ENCODE peak calls at places on chromosome 21, in eight cellular contexts. One of them, this sample, is unnamed.

GRCh38 chr21:21290751-21291150 is 292.5 kb downstream of the NCAM2 start:
- DNase-seq in brain microvascular endothelial cell: no peak
- DNase-seq in colonic mucosa: no peak
- DNase-seq in AG04450: no peak
- DNase-seq in heart right ventricle: no peak
- DNase-seq in DND-41: no peak
- DNase-seq in fibroblast of lung: no peak
- DNase-seq in CD8-positive, alpha-beta T cell: no peak
- DNase-seq in this sample: no peak

GRCh38 chr21:42568834-42569731 is 55.4 kb downstream of the SLC37A1 start:
- DNase-seq in CD8-positive, alpha-beta T cell: no peak
- DNase-seq in DND-41: no peak
- DNase-seq in heart right ventricle: no peak
- DNase-seq in brain microvascular endothelial cell: no peak
- DNase-seq in colonic mucosa: no peak
- DNase-seq in fibroblast of lung: no peak
- DNase-seq in AG04450: no peak
- DNase-seq in this sample: peak

GRCh38 chr21:42233067-42233981 is 14.4 kb downstream of the ABCG1 start:
- DNase-seq in heart right ventricle: peak
- DNase-seq in brain microvascular endothelial cell: peak
- DNase-seq in AG04450: no peak
- DNase-seq in fibroblast of lung: peak
- DNase-seq in DND-41: peak
- DNase-seq in colonic mucosa: peak
- DNase-seq in CD8-positive, alpha-beta T cell: peak
- DNase-seq in this sample: peak

GRCh38 chr21:41426656-41427311 is 745 bp downstream of the MX1 start:
- DNase-seq in colonic mucosa: no peak
- DNase-seq in fibroblast of lung: no peak
- DNase-seq in CD8-positive, alpha-beta T cell: peak
- DNase-seq in DND-41: no peak
- DNase-seq in AG04450: no peak
- DNase-seq in heart right ventricle: no peak
- DNase-seq in brain microvascular endothelial cell: no peak
- DNase-seq in this sample: no peak

GRCh38 chr21:39715804-39716397 is 29.1 kb upstream of the IGSF5 start:
- DNase-seq in CD8-positive, alpha-beta T cell: no peak
- DNase-seq in heart right ventricle: peak
- DNase-seq in fibroblast of lung: peak
- DNase-seq in DND-41: peak
- DNase-seq in colonic mucosa: peak
- DNase-seq in brain microvascular endothelial cell: peak
- DNase-seq in AG04450: peak
- DNase-seq in this sample: no peak

GRCh38 chr21:32611471-32611997 is 643 bp downstream of the CFAP298 start:
- DNase-seq in CD8-positive, alpha-beta T cell: peak
- DNase-seq in heart right ventricle: peak
- DNase-seq in colonic mucosa: peak
- DNase-seq in DND-41: peak
- DNase-seq in fibroblast of lung: no peak
- DNase-seq in brain microvascular endothelial cell: peak
- DNase-seq in AG04450: no peak
- DNase-seq in this sample: no peak

GRCh38 chr21:39033878-39034589 is 149.2 kb downstream of the PSMG1 start:
- DNase-seq in CD8-positive, alpha-beta T cell: no peak
- DNase-seq in DND-41: no peak
- DNase-seq in AG04450: no peak
- DNase-seq in brain microvascular endothelial cell: peak
- DNase-seq in fibroblast of lung: peak
- DNase-seq in heart right ventricle: no peak
- DNase-seq in colonic mucosa: peak
- DNase-seq in this sample: no peak

GRCh38 chr21:33198346-33199135 is 31.2 kb upstream of the IFNAR2 start:
- DNase-seq in DND-41: no peak
- DNase-seq in CD8-positive, alpha-beta T cell: no peak
- DNase-seq in colonic mucosa: no peak
- DNase-seq in AG04450: no peak
- DNase-seq in heart right ventricle: peak
- DNase-seq in brain microvascular endothelial cell: no peak
- DNase-seq in fibroblast of lung: peak
- DNase-seq in this sample: no peak

GRCh38 chr21:41153443-41153842 is 14.5 kb upstream of the BACE2 start:
- DNase-seq in heart right ventricle: no peak
- DNase-seq in AG04450: no peak
- DNase-seq in brain microvascular endothelial cell: no peak
- DNase-seq in DND-41: no peak
- DNase-seq in CD8-positive, alpha-beta T cell: no peak
- DNase-seq in fibroblast of lung: no peak
- DNase-seq in colonic mucosa: no peak
- DNase-seq in this sample: no peak

GRCh38 chr21:25313891-25314646 is 293.2 kb downstream of the MRPL39 start:
- DNase-seq in DND-41: no peak
- DNase-seq in heart right ventricle: no peak
- DNase-seq in brain microvascular endothelial cell: peak
- DNase-seq in colonic mucosa: no peak
- DNase-seq in fibroblast of lung: peak
- DNase-seq in AG04450: peak
- DNase-seq in CD8-positive, alpha-beta T cell: no peak
- DNase-seq in this sample: no peak

GRCh38 chr21:41733951-41734689 is 32.7 kb downstream of the RIPK4 start:
- DNase-seq in AG04450: no peak
- DNase-seq in DND-41: no peak
- DNase-seq in brain microvascular endothelial cell: no peak
- DNase-seq in fibroblast of lung: no peak
- DNase-seq in heart right ventricle: no peak
- DNase-seq in CD8-positive, alpha-beta T cell: no peak
- DNase-seq in colonic mucosa: no peak
- DNase-seq in this sample: no peak

GRCh38 chr21:25997788-25998611 is 172.6 kb downstream of the APP start:
- DNase-seq in colonic mucosa: peak
- DNase-seq in CD8-positive, alpha-beta T cell: no peak
- DNase-seq in DND-41: no peak
- DNase-seq in fibroblast of lung: no peak
- DNase-seq in heart right ventricle: no peak
- DNase-seq in brain microvascular endothelial cell: no peak
- DNase-seq in AG04450: no peak
- DNase-seq in this sample: no peak

GRCh38 chr21:42685036-42685435 is 31.6 kb downstream of the PDE9A start:
- DNase-seq in AG04450: no peak
- DNase-seq in brain microvascular endothelial cell: no peak
- DNase-seq in CD8-positive, alpha-beta T cell: peak
- DNase-seq in heart right ventricle: no peak
- DNase-seq in DND-41: peak
- DNase-seq in colonic mucosa: no peak
- DNase-seq in fibroblast of lung: no peak
- DNase-seq in this sample: no peak

GRCh38 chr21:32329331-32329730 is 30.7 kb downstream of the MRAP start:
- DNase-seq in fibroblast of lung: peak
- DNase-seq in heart right ventricle: no peak
- DNase-seq in CD8-positive, alpha-beta T cell: no peak
- DNase-seq in DND-41: no peak
- DNase-seq in AG04450: no peak
- DNase-seq in colonic mucosa: no peak
- DNase-seq in brain microvascular endothelial cell: no peak
- DNase-seq in this sample: peak

GRCh38 chr21:21682172-21682571 is 684.0 kb downstream of the NCAM2 start:
- DNase-seq in fibroblast of lung: peak
- DNase-seq in DND-41: no peak
- DNase-seq in AG04450: no peak
- DNase-seq in brain microvascular endothelial cell: peak
- DNase-seq in heart right ventricle: no peak
- DNase-seq in CD8-positive, alpha-beta T cell: no peak
- DNase-seq in colonic mucosa: no peak
- DNase-seq in this sample: no peak

GRCh38 chr21:30605968-30606367 is 5.1 kb downstream of the KRTAP22-1 start:
- DNase-seq in CD8-positive, alpha-beta T cell: no peak
- DNase-seq in DND-41: no peak
- DNase-seq in colonic mucosa: no peak
- DNase-seq in AG04450: no peak
- DNase-seq in fibroblast of lung: no peak
- DNase-seq in brain microvascular endothelial cell: no peak
- DNase-seq in heart right ventricle: no peak
- DNase-seq in this sample: no peak

GRCh38 chr21:38082936-38083335 is 166.7 kb upstream of the KCNJ6 start:
- DNase-seq in heart right ventricle: no peak
- DNase-seq in DND-41: no peak
- DNase-seq in brain microvascular endothelial cell: no peak
- DNase-seq in AG04450: no peak
- DNase-seq in fibroblast of lung: no peak
- DNase-seq in colonic mucosa: no peak
- DNase-seq in CD8-positive, alpha-beta T cell: no peak
- DNase-seq in this sample: no peak

GRCh38 chr21:32918467-32919140 is 107.1 kb upstream of the OLIG2 start:
- DNase-seq in AG04450: no peak
- DNase-seq in colonic mucosa: no peak
- DNase-seq in CD8-positive, alpha-beta T cell: no peak
- DNase-seq in fibroblast of lung: no peak
- DNase-seq in brain microvascular endothelial cell: no peak
- DNase-seq in heart right ventricle: no peak
- DNase-seq in DND-41: no peak
- DNase-seq in this sample: no peak

GRCh38 chr21:34092241-34092921 is 19.0 kb downstream of the MRPS6 start:
- DNase-seq in AG04450: no peak
- DNase-seq in DND-41: no peak
- DNase-seq in heart right ventricle: no peak
- DNase-seq in CD8-positive, alpha-beta T cell: no peak
- DNase-seq in fibroblast of lung: no peak
- DNase-seq in brain microvascular endothelial cell: no peak
- DNase-seq in colonic mucosa: no peak
- DNase-seq in this sample: no peak

GRCh38 chr21:36708512-36709029 is 9.7 kb downstream of the SIM2 start:
- DNase-seq in brain microvascular endothelial cell: no peak
- DNase-seq in fibroblast of lung: no peak
- DNase-seq in AG04450: no peak
- DNase-seq in DND-41: no peak
- DNase-seq in colonic mucosa: no peak
- DNase-seq in heart right ventricle: no peak
- DNase-seq in CD8-positive, alpha-beta T cell: no peak
- DNase-seq in this sample: peak
- H3K27ac ChIP-seq in brain microvascular endothelial cell: no peak
- H3K27ac ChIP-seq in fibroblast of lung: no peak
- H3K27ac ChIP-seq in AG04450: no peak
- H3K27ac ChIP-seq in DND-41: no peak
- H3K27ac ChIP-seq in colonic mucosa: no peak
- H3K27ac ChIP-seq in heart right ventricle: no peak
- H3K27ac ChIP-seq in CD8-positive, alpha-beta T cell: no peak
- H3K27ac ChIP-seq in this sample: no peak

GRCh38 chr21:45532826-45533730 is 9.2 kb downstream of the SLC19A1 start:
- DNase-seq in DND-41: no peak
- DNase-seq in colonic mucosa: peak
- DNase-seq in fibroblast of lung: no peak
- DNase-seq in CD8-positive, alpha-beta T cell: peak
- DNase-seq in brain microvascular endothelial cell: no peak
- DNase-seq in heart right ventricle: no peak
- DNase-seq in AG04450: no peak
- DNase-seq in this sample: no peak
- H3K4me3 ChIP-seq in DND-41: no peak
- H3K4me3 ChIP-seq in colonic mucosa: no peak
- H3K4me3 ChIP-seq in fibroblast of lung: no peak
- H3K4me3 ChIP-seq in CD8-positive, alpha-beta T cell: no peak
- H3K4me3 ChIP-seq in brain microvascular endothelial cell: no peak
- H3K4me3 ChIP-seq in heart right ventricle: no peak
- H3K4me3 ChIP-seq in AG04450: no peak
- H3K4me3 ChIP-seq in this sample: no peak

GRCh38 chr21:28311776-28312175 is 680.9 kb downstream of the LTN1 start:
- DNase-seq in colonic mucosa: no peak
- DNase-seq in AG04450: no peak
- DNase-seq in heart right ventricle: no peak
- DNase-seq in fibroblast of lung: no peak
- DNase-seq in CD8-positive, alpha-beta T cell: no peak
- DNase-seq in DND-41: no peak
- DNase-seq in brain microvascular endothelial cell: no peak
- DNase-seq in this sample: no peak
- H3K27ac ChIP-seq in colonic mucosa: no peak
- H3K27ac ChIP-seq in AG04450: no peak
- H3K27ac ChIP-seq in heart right ventricle: no peak
- H3K27ac ChIP-seq in fibroblast of lung: no peak
- H3K27ac ChIP-seq in CD8-positive, alpha-beta T cell: no peak
- H3K27ac ChIP-seq in DND-41: no peak
- H3K27ac ChIP-seq in brain microvascular endothelial cell: no peak
- H3K27ac ChIP-seq in this sample: no peak

GRCh38 chr21:36104306-36105300 is 30.3 kb upstream of the CBR3 start:
- DNase-seq in DND-41: peak
- DNase-seq in brain microvascular endothelial cell: peak
- DNase-seq in colonic mucosa: peak
- DNase-seq in heart right ventricle: peak
- DNase-seq in fibroblast of lung: peak
- DNase-seq in AG04450: no peak
- DNase-seq in CD8-positive, alpha-beta T cell: peak
- DNase-seq in this sample: no peak
- H3K4me3 ChIP-seq in DND-41: no peak
- H3K4me3 ChIP-seq in brain microvascular endothelial cell: peak
- H3K4me3 ChIP-seq in colonic mucosa: no peak
- H3K4me3 ChIP-seq in heart right ventricle: peak
- H3K4me3 ChIP-seq in fibroblast of lung: peak
- H3K4me3 ChIP-seq in AG04450: peak
- H3K4me3 ChIP-seq in CD8-positive, alpha-beta T cell: no peak
- H3K4me3 ChIP-seq in this sample: peak

DNA sequence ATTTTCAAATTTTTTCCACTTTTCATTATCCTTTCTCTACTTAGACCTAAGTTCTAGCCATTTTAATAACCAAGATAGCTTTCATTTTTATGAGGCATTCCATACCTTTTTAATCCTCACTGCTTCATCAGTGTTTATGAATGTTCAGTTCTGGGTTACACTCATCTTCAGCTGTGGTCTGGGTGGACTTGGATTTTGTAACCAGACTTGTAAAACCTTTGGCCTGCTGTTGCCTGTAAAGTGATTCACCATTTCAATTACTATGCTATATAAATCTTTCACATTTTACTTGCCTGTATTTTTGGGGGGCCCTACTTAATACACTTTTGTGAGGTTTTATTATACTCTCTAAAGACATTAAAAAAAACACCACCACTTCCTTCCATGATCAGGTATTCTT is 46.2 kb downstream of the USP25 start:
- DNase-seq in CD8-positive, alpha-beta T cell: no peak
- DNase-seq in AG04450: peak
- DNase-seq in DND-41: no peak
- DNase-seq in heart right ventricle: no peak
- DNase-seq in colonic mucosa: no peak
- DNase-seq in fibroblast of lung: peak
- DNase-seq in brain microvascular endothelial cell: peak
- DNase-seq in this sample: no peak
- H3K27ac ChIP-seq in CD8-positive, alpha-beta T cell: no peak
- H3K27ac ChIP-seq in AG04450: no peak
- H3K27ac ChIP-seq in DND-41: no peak
- H3K27ac ChIP-seq in heart right ventricle: no peak
- H3K27ac ChIP-seq in colonic mucosa: no peak
- H3K27ac ChIP-seq in fibroblast of lung: no peak
- H3K27ac ChIP-seq in brain microvascular endothelial cell: no peak
- H3K27ac ChIP-seq in this sample: no peak

DNA sequence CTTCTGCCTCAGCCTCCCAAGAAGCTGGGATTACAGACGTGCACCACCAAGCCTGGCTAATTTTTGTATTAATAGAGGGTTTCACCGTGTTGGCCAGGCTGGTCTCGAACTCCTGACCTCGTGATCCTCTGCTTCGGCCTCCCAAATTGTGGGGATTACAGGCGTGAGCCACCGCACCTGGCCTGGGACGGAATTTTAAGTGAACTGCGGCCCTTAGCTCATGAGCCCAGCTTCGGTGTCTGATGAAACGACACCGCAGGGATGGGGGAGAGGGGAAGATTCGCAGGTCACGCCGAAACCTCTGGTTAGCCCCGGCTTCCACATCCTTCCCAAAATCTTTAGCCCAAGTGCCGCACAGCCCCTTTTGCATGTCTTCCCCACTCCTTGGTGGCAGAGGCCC is 39.1 kb downstream of the LRRC3 start:
- DNase-seq in DND-41: no peak
- DNase-seq in CD8-positive, alpha-beta T cell: no peak
- DNase-seq in heart right ventricle: no peak
- DNase-seq in colonic mucosa: no peak
- DNase-seq in fibroblast of lung: no peak
- DNase-seq in brain microvascular endothelial cell: no peak
- DNase-seq in AG04450: no peak
- DNase-seq in this sample: no peak
- H3K4me3 ChIP-seq in DND-41: no peak
- H3K4me3 ChIP-seq in CD8-positive, alpha-beta T cell: no peak
- H3K4me3 ChIP-seq in heart right ventricle: no peak
- H3K4me3 ChIP-seq in colonic mucosa: no peak
- H3K4me3 ChIP-seq in fibroblast of lung: no peak
- H3K4me3 ChIP-seq in brain microvascular endothelial cell: no peak
- H3K4me3 ChIP-seq in AG04450: no peak
- H3K4me3 ChIP-seq in this sample: no peak